ENCODE peak calls at places on chromosomes 13 and 19, in five cellular contexts. P, K, M, N and L are unnamed samples.

GRCh38 chr19:51195316-51195586 is 29.6 kb upstream of the CD33 start:
- DNase-seq in P (no peak), K (no peak), M (no peak), N (no peak), L (no peak)

GRCh38 chr13:110552767-110553166 is 8.8 kb downstream of the RAB20 start:
- DNase-seq in P (no peak), K (no peak), M (no peak), N (no peak), L (no peak)

GRCh38 chr19:55552620-55553019 is 7.3 kb upstream of the SBK3 start:
- DNase-seq in P (peak; percentile 49), K (no peak), M (peak; percentile 82), N (peak; percentile 39), L (peak; percentile 81)

GRCh38 chr19:16741084-16741483 is 21.4 kb downstream of the NWD1 start:
- DNase-seq in P (no peak), K (no peak), M (no peak), N (no peak), L (no peak)

GRCh38 chr19:12841094-12841493 is 2.8 kb downstream of the MAST1 start:
- DNase-seq in P (peak; percentile 30), K (no peak), M (no peak), N (no peak), L (no peak)

GRCh38 chr13:41782086-41782485 is 178.8 kb downstream of the VWA8 start:
- DNase-seq in P (no peak), K (no peak), M (no peak), N (no peak), L (no peak)

GRCh38 chr19:50878851-50879250 is 5.6 kb downstream of the KLK2 start:
- DNase-seq in P (no peak), K (no peak), M (no peak), N (no peak), L (no peak)

GRCh38 chr19:9672893-9673292 is 2.0 kb downstream of the ZNF562 start:
- DNase-seq in P (no peak), K (no peak), M (no peak), N (no peak), L (no peak)

GRCh38 chr13:98923641-98924397 is 54.0 kb downstream of the DOCK9 start:
- DNase-seq in P (no peak), K (no peak), M (no peak), N (no peak), L (no peak)

GRCh38 chr13:50453238-50453637 is 390.3 kb downstream of the DLEU7 start:
- DNase-seq in P (peak; percentile 30), K (no peak), M (no peak), N (no peak), L (no peak)

GRCh38 chr19:55674459-55674840 is 576 bp upstream of the EPN1 start:
- DNase-seq in P (no peak), K (peak; percentile 10), M (no peak), N (no peak), L (no peak)

GRCh38 chr19:5805465-5806132 is 732 bp downstream of the NRTN start:
- DNase-seq in P (peak; percentile 23), K (peak; percentile 35), M (no peak), N (peak; percentile 21), L (peak; percentile 26)

GRCh38 chr19:872266-872951 is 12.9 kb downstream of the CFD start:
- DNase-seq in P (peak; percentile 75), K (peak; percentile 83), M (no peak), N (peak; percentile 21), L (peak; percentile 34)

GRCh38 chr19:8494158-8494557 is 8.3 kb downstream of the PRAM1 start:
- DNase-seq in P (no peak), K (no peak), M (no peak), N (no peak), L (no peak)

GRCh38 chr13:75437582-75438318 is 44.2 kb downstream of the TBC1D4 start:
- DNase-seq in P (peak; percentile 60), K (no peak), M (no peak), N (no peak), L (peak; percentile 73)

GRCh38 chr19:2385053-2385721 is 25.1 kb downstream of the TMPRSS9 start:
- DNase-seq in P (peak; percentile 71), K (peak; percentile 80), M (no peak), N (peak; percentile 89), L (peak; percentile 71)

GRCh38 chr13:23731709-23732108 is 157.5 kb downstream of the MIPEP start:
- DNase-seq in P (no peak), K (no peak), M (no peak), N (no peak), L (no peak)

GRCh38 chr13:106314417-106314816 is 221.0 kb downstream of the EFNB2 start:
- DNase-seq in P (no peak), K (no peak), M (no peak), N (no peak), L (no peak)

GRCh38 chr19:15869109-15869555 is 28.7 kb downstream of the CYP4F2 start:
- DNase-seq in P (peak; percentile 4), K (peak; percentile 59), M (no peak), N (peak; percentile 75), L (no peak)

GRCh38 chr19:29887498-29887897 is 54.5 kb upstream of the URI1 start:
- DNase-seq in P (no peak), K (no peak), M (no peak), N (no peak), L (no peak)

GRCh38 chr13:44972956-44973581 is 16.2 kb downstream of the NUFIP1 start:
- DNase-seq in P (peak; percentile 54), K (peak; percentile 65), M (peak; percentile 20), N (no peak), L (peak; percentile 46)